ENCODE peak calls at places on chromosomes 12 and 14, in five cellular contexts. K, C, Y, Q and I are unnamed samples.

GRCh38 chr12:124171231-124171985 is 123.5 kb upstream of the RFLNA start:
- DNase-seq in C (no peak), K (no peak), Y (no peak), Q (no peak), I (no peak)

GRCh38 chr12:39621670-39622069 is 2.1 kb upstream of the ABCD2 start:
- DNase-seq in K (no peak), C (no peak), Y (no peak), Q (no peak), I (no peak)

GRCh38 chr12:130540376-130540775 is 175.7 kb downstream of the RIMBP2 start:
- DNase-seq in Y (no peak), C (no peak), Q (no peak), K (no peak), I (no peak)

GRCh38 chr14:95361373-95362179 is 41.9 kb upstream of the CLMN start:
- DNase-seq in Y (peak; percentile 22), K (peak; percentile 15), C (peak; percentile 57), Q (no peak), I (peak; percentile 67)

GRCh38 chr12:1262008-1262407 is 271.0 kb downstream of the ERC1 start:
- DNase-seq in C (no peak), Q (no peak), Y (no peak), K (no peak), I (no peak)

GRCh38 chr12:120677765-120678473 is 9.0 kb upstream of the MLEC start:
- DNase-seq in K (no peak), Q (no peak), C (no peak), Y (no peak), I (peak; percentile 87)

GRCh38 chr12:92357584-92358261 is 212.1 kb upstream of the BTG1 start:
- DNase-seq in Y (no peak), K (no peak), C (no peak), Q (no peak), I (no peak)

GRCh38 chr14:45028107-45028626 is 55.7 kb upstream of the PRPF39 start:
- DNase-seq in Y (no peak), Q (no peak), C (no peak), K (no peak), I (no peak)

GRCh38 chr14:101877766-101878165 is 86.6 kb upstream of the DYNC1H1 start:
- DNase-seq in Y (no peak), K (no peak), Q (no peak), C (no peak), I (no peak)

GRCh38 chr12:45540661-45541341 is 188.7 kb upstream of the ARID2 start:
- DNase-seq in Q (no peak), K (no peak), Y (no peak), C (no peak), I (no peak)